ENCODE peak calls at places on chromosome 6, in six cellular contexts. M is HEK293T, E is stomach, N is dorsolateral prefrontal cortex, A is NCI-H748 treated with DMSO at 0.1 percent for 48 hours, K is lung microvascular endothelial cell. V is an unnamed sample.
A peak's percentile ranks its signal among the peaks of the same experiment; 100 is the strongest.

GRCh38 chr6:118504611-118505010 is 43.5 kb upstream of the PLN start:
- DNase-seq in M (no peak), E (no peak), N (no peak), A (no peak), K (no peak), V (no peak)

GRCh38 chr6:4413073-4413472 is 277.7 kb upstream of the ECI2 start:
- DNase-seq in M (no peak), E (no peak), N (no peak), A (no peak), K (no peak), V (no peak)

GRCh38 chr6:158849899-158850806 is 31.0 kb upstream of the EZR start:
- DNase-seq in M (no peak), E (peak; percentile 54), N (no peak), A (peak; percentile 85), K (peak; percentile 50), V (peak; percentile 15)

GRCh38 chr6:106128981-106129761 is 43.0 kb downstream of the PRDM1 start:
- DNase-seq in M (no peak), E (no peak), N (no peak), A (no peak), K (no peak), V (peak; percentile 84)

GRCh38 chr6:51098246-51098645 is 279.6 kb downstream of the TFAP2B start:
- DNase-seq in M (no peak), E (no peak), N (no peak), A (no peak), K (no peak), V (no peak)

GRCh38 chr6:39758905-39759605 is 33.1 kb upstream of the DAAM2 start:
- DNase-seq in M (no peak), E (no peak), N (no peak), A (no peak), K (no peak), V (no peak)

GRCh38 chr6:16205377-16206144 is 32.8 kb upstream of the GMPR start:
- DNase-seq in M (peak; percentile 44), E (no peak), N (no peak), A (peak; percentile 72), K (no peak), V (peak; percentile 66)

GRCh38 chr6:144335914-144336313 is 50.8 kb downstream of the UTRN start:
- DNase-seq in M (no peak), E (no peak), N (no peak), A (no peak), K (no peak), V (peak; percentile 49)

GRCh38 chr6:16333580-16333979 is 95.2 kb downstream of the GMPR start:
- DNase-seq in M (no peak), E (no peak), N (no peak), A (no peak), K (no peak), V (peak; percentile 19)

GRCh38 chr6:113855500-113856010 is 1.6 kb upstream of the MARCKS start:
- DNase-seq in M (peak; percentile 17), E (no peak), N (no peak), A (peak; percentile 85), K (peak; percentile 40), V (peak; percentile 74)

GRCh38 chr6:100176321-100176950 is 182.4 kb upstream of the MCHR2 start:
- DNase-seq in M (peak; percentile 27), E (no peak), N (no peak), A (no peak), K (peak; percentile 65), V (peak; percentile 50)

GRCh38 chr6:124029535-124029934 is 225.9 kb downstream of the NKAIN2 start:
- DNase-seq in M (no peak), E (no peak), N (no peak), A (no peak), K (no peak), V (no peak)

GRCh38 chr6:110938176-110938575 is 20.3 kb upstream of the GTF3C6 start:
- DNase-seq in M (no peak), E (no peak), N (no peak), A (no peak), K (no peak), V (no peak)

GRCh38 chr6:113564401-113565161 is 292.6 kb upstream of the MARCKS start:
- DNase-seq in M (no peak), E (peak; percentile 28), N (peak; percentile 84), A (peak; percentile 83), K (peak; percentile 54), V (peak; percentile 94)

V was measured in NCI-H526.